ENCODE peak calls at places on chromosomes 13 and 19, in seven cellular contexts. X is stomach, R is uterus, Q is AG04449, S is fibroblast of pulmonary artery, K is psoas muscle, P is esophagus muscularis mucosa. M is an unnamed sample.

GRCh38 chr19:18948976-18949356 is 7.9 kb upstream of the HOMER3 start:
- DNase-seq in X (no peak), R (no peak), Q (no peak), S (no peak), K (no peak), P (no peak), M (no peak)

GRCh38 chr19:57506163-57506562 is 6.4 kb downstream of the ZNF773 start:
- DNase-seq in X (no peak), R (no peak), Q (no peak), S (no peak), K (no peak), P (no peak), M (no peak)

GRCh38 chr13:34618654-34619053 is 323.4 kb upstream of the NBEA start:
- DNase-seq in X (no peak), R (no peak), Q (no peak), S (no peak), K (no peak), P (peak; percentile 72), M (no peak)

GRCh38 chr19:33580645-33581037 is 41.1 kb upstream of the CHST8 start:
- DNase-seq in X (no peak), R (no peak), Q (no peak), S (no peak), K (no peak), P (no peak), M (no peak)

GRCh38 chr13:27922974-27923612 is 3.3 kb downstream of the PDX1 start:
- DNase-seq in X (no peak), R (no peak), Q (no peak), S (no peak), K (no peak), P (no peak), M (no peak)

GRCh38 chr13:67225252-67226159 is 4.6 kb downstream of the PCDH9 start:
- DNase-seq in X (no peak), R (no peak), Q (no peak), S (no peak), K (no peak), P (no peak), M (peak; percentile 63)

GRCh38 chr19:7969560-7969949 is 26.1 kb upstream of the TIMM44 start:
- DNase-seq in X (no peak), R (no peak), Q (no peak), S (no peak), K (no peak), P (no peak), M (no peak)

GRCh38 chr19:20038358-20039202 is 725 bp downstream of the ZNF682 start:
- DNase-seq in X (no peak), R (no peak), Q (no peak), S (no peak), K (no peak), P (no peak), M (no peak)

GRCh38 chr13:23630349-23631093 is 60.3 kb downstream of the TNFRSF19 start:
- DNase-seq in X (no peak), R (no peak), Q (no peak), S (no peak), K (no peak), P (no peak), M (no peak)

GRCh38 chr13:25286308-25286968 is 850 bp downstream of the MTMR6 start:
- DNase-seq in X (no peak), R (no peak), Q (no peak), S (peak; percentile 57), K (no peak), P (no peak), M (peak; percentile 54)

GRCh38 chr19:49117677-49118564 is 1.0 kb downstream of the C19orf73 start:
- DNase-seq in X (no peak), R (no peak), Q (no peak), S (no peak), K (no peak), P (no peak), M (no peak)
- H3K4me3 ChIP-seq in X (peak overlapping the region; percentile 66), R (peak overlapping the region; percentile 66), Q (peak overlapping the region; percentile 77), S (peak overlapping the region; percentile 69), K (peak overlapping the region; percentile 85), P (peak overlapping the region; percentile 63), M (peak overlapping the region; percentile 34)

GRCh38 chr13:52738719-52739467 is 727 bp downstream of the CNMD start:
- DNase-seq in X (no peak), R (no peak), Q (no peak), S (no peak), K (no peak), P (peak; percentile 84), M (peak; percentile 50)
- H3K4me3 ChIP-seq in X (peak overlapping the region; percentile 34), R (no peak overlapping the region), Q (peak overlapping the region; percentile 25), S (peak overlapping the region; percentile 25), K (peak overlapping the region; percentile 60), P (peak overlapping the region; percentile 44), M (no peak overlapping the region)

DNA sequence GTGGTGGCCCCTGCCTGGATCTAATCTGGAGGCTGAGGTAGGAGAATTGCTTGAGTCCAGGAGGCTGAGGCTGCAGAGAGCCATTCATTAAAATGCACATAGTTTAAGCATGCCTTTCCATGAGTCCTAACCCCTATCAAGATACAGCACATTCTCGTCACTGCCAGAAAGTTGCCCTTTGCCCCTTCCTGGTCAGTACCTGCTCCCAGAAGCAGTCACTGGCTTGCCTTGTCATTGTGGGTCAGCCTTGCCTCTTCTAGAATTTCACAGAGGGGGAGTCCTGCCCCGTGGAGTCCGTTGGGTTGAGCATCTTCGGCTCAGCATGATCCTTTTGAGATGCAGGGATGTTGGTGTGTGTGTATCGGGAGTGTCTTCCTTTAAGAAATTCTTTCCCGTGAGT is 10.8 kb downstream of the BICRA start:
- DNase-seq in X (no peak), R (no peak), Q (no peak), S (no peak), K (no peak), P (no peak), M (no peak)
- H3K4me3 ChIP-seq in X (no peak overlapping the region), R (no peak overlapping the region), Q (no peak overlapping the region), S (no peak overlapping the region), K (no peak overlapping the region), P (no peak overlapping the region), M (no peak overlapping the region)

GRCh38 chr13:48317511-48317981 is 14.0 kb downstream of the RB1 start:
- DNase-seq in X (no peak), R (no peak), Q (no peak), S (no peak), K (no peak), P (no peak), M (no peak)

GRCh38 chr13:48316826-48317510 is 13.4 kb downstream of the RB1 start:
- DNase-seq in X (no peak), R (no peak), Q (no peak), S (no peak), K (no peak), P (no peak), M (no peak)

GRCh38 chr13:48318714-48319457 is 15.3 kb downstream of the RB1 start:
- DNase-seq in X (no peak), R (no peak), Q (no peak), S (no peak), K (no peak), P (no peak), M (peak; percentile 68)

GRCh38 chr13:48319458-48320395 is 16.2 kb downstream of the RB1 start:
- DNase-seq in X (no peak), R (no peak), Q (no peak), S (no peak), K (no peak), P (no peak), M (no peak)

DNA sequence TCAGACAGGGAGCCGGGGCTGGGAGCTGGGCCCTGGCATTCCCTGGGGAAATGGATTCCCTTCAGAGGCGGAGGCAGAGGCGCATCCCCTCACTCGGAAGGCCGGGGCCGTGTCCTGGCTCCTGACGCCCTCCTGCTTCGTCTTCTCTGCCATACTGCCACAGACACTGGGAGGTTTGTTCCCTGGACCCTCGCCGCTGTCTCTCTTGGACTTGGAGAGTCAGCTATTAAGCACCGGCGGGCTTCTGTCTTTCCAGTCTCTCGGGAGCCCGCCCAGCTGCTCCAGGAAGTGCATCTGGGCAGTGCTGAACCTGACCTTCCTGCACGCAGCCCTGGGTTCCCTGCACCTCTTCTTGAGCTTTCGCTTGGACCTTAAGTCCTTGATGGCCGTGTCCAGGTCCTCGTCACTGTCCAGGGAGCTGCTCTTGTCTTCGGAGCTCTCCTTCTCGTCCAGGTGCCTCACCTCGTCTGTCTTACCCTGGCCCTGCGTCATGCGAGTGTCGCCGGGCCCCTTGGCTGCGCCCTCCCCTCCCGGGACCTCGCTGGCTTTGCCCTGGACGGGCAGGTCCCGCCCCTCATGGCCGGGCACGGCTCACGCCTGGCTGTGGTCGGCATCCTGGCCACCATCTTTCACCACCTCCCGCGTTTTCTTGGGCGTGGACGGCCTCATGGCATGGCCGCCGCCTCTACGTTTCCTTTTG is 14.6 kb downstream of the RB1 start:
- DNase-seq in X (no peak), R (no peak), Q (no peak), S (no peak), K (no peak), P (no peak), M (no peak)
- H3K4me3 ChIP-seq in X (peak overlapping the region; percentile 37), R (no peak overlapping the region), Q (no peak overlapping the region), S (no peak overlapping the region), K (peak overlapping the region; percentile 41), P (peak overlapping the region; percentile 40), M (no peak overlapping the region)

GRCh38 chr13:32316030-32316344 is 679 bp downstream of the BRCA2 start:
- DNase-seq in X (peak; percentile 38), R (no peak), Q (no peak), S (no peak), K (no peak), P (no peak), M (no peak)

GRCh38 chr13:32314271-32314967 is 744 bp downstream of the ZAR1L start:
- DNase-seq in X (peak; percentile 28), R (peak; percentile 18), Q (no peak), S (no peak), K (peak; percentile 34), P (no peak), M (peak; percentile 82)

GRCh38 chr13:32315255-32316029 is at the start of the genes BRCA2 and ZAR1L:
- DNase-seq in X (peak; percentile 90), R (peak; percentile 85), Q (no peak), S (peak; percentile 91), K (peak; percentile 89), P (peak; percentile 96), M (peak; percentile 96)

GRCh38 chr13:32316476-32316875 is 1.2 kb downstream of the BRCA2 start:
- DNase-seq in X (no peak), R (no peak), Q (no peak), S (no peak), K (no peak), P (no peak), M (no peak)

GRCh38 chr13:32314968-32315254 is 252 bp downstream of the ZAR1L start:
- DNase-seq in X (peak; percentile 29), R (peak; percentile 43), Q (no peak), S (peak; percentile 49), K (no peak), P (no peak), M (no peak)
- H3K4me3 ChIP-seq in X (peak overlapping the region; percentile 77), R (peak overlapping the region; percentile 65), Q (peak overlapping the region; percentile 92), S (peak overlapping the region; percentile 93), K (peak overlapping the region; percentile 73), P (peak overlapping the region; percentile 78), M (peak overlapping the region; percentile 77)

DNA sequence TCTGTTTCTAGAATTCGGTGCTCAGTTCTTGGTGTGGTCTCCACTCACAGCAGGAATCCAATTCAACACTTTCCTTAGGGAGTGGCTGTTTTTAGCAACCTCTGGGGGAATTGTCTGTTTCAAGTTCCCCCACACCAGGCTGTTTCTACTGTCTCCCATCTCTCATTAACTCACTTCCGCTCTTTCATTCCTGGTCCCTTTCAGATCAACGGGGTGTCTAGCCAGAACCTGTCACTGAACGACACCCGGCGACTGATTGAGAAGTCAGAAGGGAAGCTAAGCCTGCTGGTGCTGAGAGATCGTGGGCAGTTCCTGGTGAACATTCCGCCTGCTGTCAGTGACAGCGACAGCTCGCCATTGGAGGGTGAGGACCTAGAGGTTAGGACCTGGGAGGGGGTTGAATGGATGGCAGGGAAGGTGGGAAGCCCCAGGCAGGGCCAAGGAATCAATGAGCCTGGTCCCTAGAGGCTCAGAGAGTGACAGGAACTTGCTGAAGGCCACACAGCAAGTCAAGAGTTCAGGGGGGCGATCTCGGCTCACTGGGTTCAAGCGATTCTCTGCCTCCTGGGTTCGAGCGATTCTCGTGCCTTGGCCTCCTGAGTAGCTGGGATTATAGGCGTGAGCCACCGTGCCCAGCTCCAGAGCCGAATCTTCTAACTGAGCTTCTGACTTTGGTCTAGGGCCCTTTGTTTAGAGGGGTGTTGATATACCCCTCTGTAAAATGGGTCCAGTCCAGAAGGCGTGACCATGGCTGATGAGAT is 25.5 kb downstream of the TJP3 start:
- DNase-seq in X (no peak), R (no peak), Q (no peak), S (no peak), K (no peak), P (no peak), M (no peak)
- H3K4me3 ChIP-seq in X (no peak overlapping the region), R (no peak overlapping the region), Q (no peak overlapping the region), S (no peak overlapping the region), K (no peak overlapping the region), P (no peak overlapping the region), M (no peak overlapping the region)

M was measured in aorta.